ENCODE peak calls at places on chromosomes 2 and 18, in nine cellular contexts. T, A, I, W, O, V, N, G and H are unnamed samples.

GRCh38 chr2:24984912-24985311 is 13.2 kb upstream of the DNAJC27 start:
- DNase-seq in N (peak; percentile 5), I (peak; percentile 29), W (peak; percentile 60), O (no peak), T (peak; percentile 77), V (no peak), A (no peak), G (no peak), H (no peak)

GRCh38 chr2:185952098-185952497 is 213.5 kb downstream of the FSIP2 start:
- DNase-seq in V (peak; percentile 12), G (no peak), N (no peak), A (no peak), W (no peak), O (no peak), I (no peak), T (no peak), H (no peak)

GRCh38 chr2:201108341-201108740 is 7.6 kb upstream of the CFLAR start:
- DNase-seq in A (no peak), G (no peak), O (no peak), N (no peak), W (no peak), V (no peak), I (no peak), T (no peak), H (no peak)

GRCh38 chr2:55395724-55396605 is 23.7 kb downstream of the CCDC88A start:
- DNase-seq in G (no peak), V (no peak), T (no peak), N (no peak), O (no peak), I (no peak), A (no peak), W (no peak), H (no peak)

GRCh38 chr2:64325477-64325851 is 128.5 kb upstream of the LGALSL start:
- DNase-seq in I (no peak), V (no peak), A (no peak), T (no peak), N (no peak), O (no peak), G (peak; percentile 23), W (no peak), H (no peak)

GRCh38 chr2:86396304-86396785 is 44.8 kb upstream of the KDM3A start:
- DNase-seq in V (peak; percentile 27), T (no peak), O (no peak), N (peak; percentile 47), W (peak; percentile 26), I (peak; percentile 45), G (peak; percentile 43), A (no peak), H (peak; percentile 50)

GRCh38 chr18:13218376-13219011 is at the start of gene LDLRAD4:
- DNase-seq in G (no peak), V (no peak), O (peak; percentile 18), I (peak; percentile 34), W (no peak), T (peak; percentile 24), N (no peak), A (peak; percentile 35), H (no peak)

GRCh38 chr18:4765401-4765800 is 310.3 kb upstream of the DLGAP1 start:
- DNase-seq in O (no peak), G (no peak), T (no peak), W (no peak), N (no peak), I (no peak), A (no peak), V (no peak), H (no peak)

GRCh38 chr2:149420053-149420963 is 89.9 kb downstream of the LYPD6 start:
- DNase-seq in I (no peak), G (no peak), V (no peak), W (no peak), N (no peak), O (no peak), T (no peak), A (no peak), H (no peak)